ENCODE peak calls at places on chromosomes 1 and 21, in six cellular contexts. One of them, this sample, is unnamed. For H3K4me1, the result is how much of the 10 kb centered on the place peaks cover.

GRCh38 chr1:64669098-64669675 is 75.7 kb upstream of the RAVER2 start:
- DNase-seq in pancreas: no peak
- DNase-seq in right lobe of liver: no peak
- DNase-seq in transverse colon: no peak
- DNase-seq in heart left ventricle: no peak
- DNase-seq in PC-3: no peak
- DNase-seq in this sample: no peak

GRCh38 chr1:206723500-206724472 is 39.1 kb downstream of the MAPKAPK2 start:
- DNase-seq in heart left ventricle: peak
- DNase-seq in transverse colon: no peak
- DNase-seq in pancreas: peak
- DNase-seq in right lobe of liver: peak
- DNase-seq in PC-3: peak
- DNase-seq in this sample: peak

GRCh38 chr1:3518256-3518655 is 63.8 kb downstream of the ARHGEF16 start:
- DNase-seq in PC-3: peak
- DNase-seq in right lobe of liver: no peak
- DNase-seq in heart left ventricle: no peak
- DNase-seq in pancreas: no peak
- DNase-seq in transverse colon: no peak
- DNase-seq in this sample: no peak

GRCh38 chr1:29211086-29212030 is 19.4 kb downstream of the MECR start:
- DNase-seq in pancreas: no peak
- DNase-seq in transverse colon: no peak
- DNase-seq in PC-3: no peak
- DNase-seq in heart left ventricle: no peak
- DNase-seq in right lobe of liver: no peak
- DNase-seq in this sample: no peak

GRCh38 chr1:234773936-234774677 is 164.1 kb upstream of the IRF2BP2 start:
- DNase-seq in heart left ventricle: no peak
- DNase-seq in PC-3: no peak
- DNase-seq in transverse colon: no peak
- DNase-seq in pancreas: no peak
- DNase-seq in right lobe of liver: no peak
- DNase-seq in this sample: no peak

GRCh38 chr1:41456847-41457540 is 27.5 kb downstream of the EDN2 start:
- DNase-seq in right lobe of liver: no peak
- DNase-seq in heart left ventricle: peak
- DNase-seq in transverse colon: no peak
- DNase-seq in PC-3: no peak
- DNase-seq in pancreas: no peak
- DNase-seq in this sample: no peak

GRCh38 chr21:24895885-24896734 is 711.2 kb downstream of the MRPL39 start:
- DNase-seq in pancreas: no peak
- DNase-seq in heart left ventricle: no peak
- DNase-seq in PC-3: peak
- DNase-seq in transverse colon: peak
- DNase-seq in right lobe of liver: no peak
- DNase-seq in this sample: no peak

GRCh38 chr1:110477041-110477440 is 26.1 kb downstream of the PROK1 start:
- DNase-seq in transverse colon: no peak
- DNase-seq in pancreas: peak
- DNase-seq in PC-3: peak
- DNase-seq in heart left ventricle: no peak
- DNase-seq in right lobe of liver: no peak
- DNase-seq in this sample: no peak

GRCh38 chr21:29217818-29218252 is 80.9 kb upstream of the BACH1 start:
- DNase-seq in heart left ventricle: no peak
- DNase-seq in transverse colon: no peak
- DNase-seq in PC-3: peak
- DNase-seq in pancreas: no peak
- DNase-seq in right lobe of liver: no peak
- DNase-seq in this sample: no peak

GRCh38 chr21:33063907-33064622 is 5.9 kb upstream of the OLIG1 start:
- DNase-seq in pancreas: no peak
- DNase-seq in heart left ventricle: no peak
- DNase-seq in transverse colon: no peak
- DNase-seq in right lobe of liver: no peak
- DNase-seq in PC-3: no peak
- DNase-seq in this sample: no peak
- H3K4me3 ChIP-seq in pancreas: no peak
- H3K4me3 ChIP-seq in heart left ventricle: no peak
- H3K4me3 ChIP-seq in transverse colon: no peak
- H3K4me3 ChIP-seq in right lobe of liver: no peak
- H3K4me3 ChIP-seq in PC-3: no peak
- H3K4me3 ChIP-seq in this sample: no peak

GRCh38 chr1:159188375-159188788 is 16.3 kb upstream of the ACKR1 start:
- DNase-seq in pancreas: peak
- DNase-seq in transverse colon: peak
- DNase-seq in heart left ventricle: peak
- DNase-seq in right lobe of liver: peak
- DNase-seq in PC-3: peak
- DNase-seq in this sample: peak
- TF ChIP-seq CTCF in pancreas: no peak
- TF ChIP-seq CTCF in transverse colon: no peak
- TF ChIP-seq CTCF in heart left ventricle: no peak
- TF ChIP-seq CTCF in right lobe of liver: no peak
- TF ChIP-seq CTCF in PC-3: no peak
- TF ChIP-seq CTCF in this sample: no peak

GRCh38 chr1:116972676-116973035 is 28.9 kb upstream of the CD101 start:
- DNase-seq in PC-3: peak
- DNase-seq in transverse colon: no peak
- DNase-seq in right lobe of liver: no peak
- DNase-seq in pancreas: no peak
- DNase-seq in heart left ventricle: no peak
- DNase-seq in this sample: no peak

GRCh38 chr1:116966791-116967190 is 34.8 kb upstream of the CD101 start:
- DNase-seq in transverse colon: no peak
- DNase-seq in right lobe of liver: no peak
- DNase-seq in pancreas: no peak
- DNase-seq in heart left ventricle: no peak
- DNase-seq in PC-3: no peak
- DNase-seq in this sample: no peak

GRCh38 chr1:116971481-116971880 is 30.1 kb upstream of the CD101 start:
- DNase-seq in transverse colon: no peak
- DNase-seq in heart left ventricle: no peak
- DNase-seq in PC-3: no peak
- DNase-seq in right lobe of liver: no peak
- DNase-seq in pancreas: no peak
- DNase-seq in this sample: no peak

GRCh38 chr1:116968724-116969123 is 32.8 kb upstream of the CD101 start:
- DNase-seq in pancreas: no peak
- DNase-seq in heart left ventricle: no peak
- DNase-seq in transverse colon: no peak
- DNase-seq in PC-3: no peak
- DNase-seq in right lobe of liver: no peak
- DNase-seq in this sample: no peak

GRCh38 chr1:116971965-116972675 is 29.4 kb upstream of the CD101 start:
- DNase-seq in heart left ventricle: no peak
- DNase-seq in PC-3: no peak
- DNase-seq in pancreas: no peak
- DNase-seq in right lobe of liver: no peak
- DNase-seq in transverse colon: no peak
- DNase-seq in this sample: no peak
- H3K4me1 ChIP-seq in heart left ventricle: under half
- H3K4me1 ChIP-seq in PC-3: under half
- H3K4me1 ChIP-seq in pancreas: under half
- H3K4me1 ChIP-seq in right lobe of liver: under half
- H3K4me1 ChIP-seq in transverse colon: under half
- H3K4me1 ChIP-seq in this sample: under half

GRCh38 chr1:17030186-17030585 is 18.5 kb upstream of the ATP13A2 start:
- DNase-seq in transverse colon: no peak
- DNase-seq in pancreas: peak
- DNase-seq in right lobe of liver: no peak
- DNase-seq in heart left ventricle: no peak
- DNase-seq in PC-3: no peak
- DNase-seq in this sample: no peak
- H3K4me3 ChIP-seq in transverse colon: no peak
- H3K4me3 ChIP-seq in pancreas: no peak
- H3K4me3 ChIP-seq in right lobe of liver: no peak
- H3K4me3 ChIP-seq in heart left ventricle: no peak
- H3K4me3 ChIP-seq in PC-3: no peak
- H3K4me3 ChIP-seq in this sample: no peak

GRCh38 chr21:45543710-45544448 is 1.6 kb upstream of the SLC19A1 start:
- DNase-seq in right lobe of liver: no peak
- DNase-seq in pancreas: peak
- DNase-seq in transverse colon: no peak
- DNase-seq in PC-3: no peak
- DNase-seq in heart left ventricle: peak
- DNase-seq in this sample: peak

GRCh38 chr21:45546636-45547203 is 4.5 kb upstream of the SLC19A1 start:
- DNase-seq in transverse colon: no peak
- DNase-seq in pancreas: no peak
- DNase-seq in right lobe of liver: no peak
- DNase-seq in PC-3: no peak
- DNase-seq in heart left ventricle: no peak
- DNase-seq in this sample: no peak

GRCh38 chr21:45544449-45545235 is 2.4 kb upstream of the SLC19A1 start:
- DNase-seq in right lobe of liver: no peak
- DNase-seq in transverse colon: no peak
- DNase-seq in heart left ventricle: no peak
- DNase-seq in PC-3: no peak
- DNase-seq in pancreas: peak
- DNase-seq in this sample: no peak

GRCh38 chr21:45545691-45546531 is 3.7 kb upstream of the SLC19A1 start:
- DNase-seq in pancreas: no peak
- DNase-seq in transverse colon: no peak
- DNase-seq in heart left ventricle: no peak
- DNase-seq in PC-3: no peak
- DNase-seq in right lobe of liver: no peak
- DNase-seq in this sample: no peak

GRCh38 chr21:45545236-45545570 is 3.0 kb upstream of the SLC19A1 start:
- DNase-seq in PC-3: no peak
- DNase-seq in right lobe of liver: no peak
- DNase-seq in transverse colon: no peak
- DNase-seq in pancreas: no peak
- DNase-seq in heart left ventricle: no peak
- DNase-seq in this sample: no peak
- TF ChIP-seq CTCF in PC-3: no peak
- TF ChIP-seq CTCF in right lobe of liver: no peak
- TF ChIP-seq CTCF in transverse colon: no peak
- TF ChIP-seq CTCF in pancreas: no peak
- TF ChIP-seq CTCF in heart left ventricle: no peak
- TF ChIP-seq CTCF in this sample: no peak

GRCh38 chr1:39158330-39159086 is 46.0 kb upstream of the MACF1 start:
- DNase-seq in PC-3: peak
- DNase-seq in right lobe of liver: peak
- DNase-seq in heart left ventricle: no peak
- DNase-seq in pancreas: peak
- DNase-seq in transverse colon: peak
- DNase-seq in this sample: no peak
- H3K4me1 ChIP-seq in PC-3: half or more
- H3K4me1 ChIP-seq in right lobe of liver: under half
- H3K4me1 ChIP-seq in heart left ventricle: half or more
- H3K4me1 ChIP-seq in pancreas: half or more
- H3K4me1 ChIP-seq in transverse colon: under half
- H3K4me1 ChIP-seq in this sample: under half

GRCh38 chr1:117479086-117479485 is 111.8 kb downstream of the MAN1A2 start:
- DNase-seq in PC-3: no peak
- DNase-seq in pancreas: no peak
- DNase-seq in heart left ventricle: no peak
- DNase-seq in transverse colon: no peak
- DNase-seq in right lobe of liver: no peak
- DNase-seq in this sample: no peak
- H3K4me3 ChIP-seq in PC-3: no peak
- H3K4me3 ChIP-seq in pancreas: no peak
- H3K4me3 ChIP-seq in heart left ventricle: no peak
- H3K4me3 ChIP-seq in transverse colon: no peak
- H3K4me3 ChIP-seq in right lobe of liver: no peak
- H3K4me3 ChIP-seq in this sample: no peak

GRCh38 chr1:168235548-168235885 is 9.7 kb downstream of the SFT2D2 start:
- DNase-seq in transverse colon: no peak
- DNase-seq in PC-3: no peak
- DNase-seq in heart left ventricle: no peak
- DNase-seq in right lobe of liver: no peak
- DNase-seq in pancreas: no peak
- DNase-seq in this sample: no peak

GRCh38 chr1:168235937-168236336 is 10.1 kb downstream of the SFT2D2 start:
- DNase-seq in PC-3: no peak
- DNase-seq in right lobe of liver: no peak
- DNase-seq in pancreas: no peak
- DNase-seq in heart left ventricle: no peak
- DNase-seq in transverse colon: no peak
- DNase-seq in this sample: no peak

GRCh38 chr1:168230709-168231108 is 4.9 kb downstream of the SFT2D2 start:
- DNase-seq in heart left ventricle: no peak
- DNase-seq in transverse colon: no peak
- DNase-seq in PC-3: peak
- DNase-seq in pancreas: no peak
- DNase-seq in right lobe of liver: no peak
- DNase-seq in this sample: no peak

GRCh38 chr1:168236836-168237611 is 11.2 kb downstream of the SFT2D2 start:
- DNase-seq in pancreas: no peak
- DNase-seq in heart left ventricle: no peak
- DNase-seq in transverse colon: no peak
- DNase-seq in right lobe of liver: no peak
- DNase-seq in PC-3: no peak
- DNase-seq in this sample: no peak

DNA sequence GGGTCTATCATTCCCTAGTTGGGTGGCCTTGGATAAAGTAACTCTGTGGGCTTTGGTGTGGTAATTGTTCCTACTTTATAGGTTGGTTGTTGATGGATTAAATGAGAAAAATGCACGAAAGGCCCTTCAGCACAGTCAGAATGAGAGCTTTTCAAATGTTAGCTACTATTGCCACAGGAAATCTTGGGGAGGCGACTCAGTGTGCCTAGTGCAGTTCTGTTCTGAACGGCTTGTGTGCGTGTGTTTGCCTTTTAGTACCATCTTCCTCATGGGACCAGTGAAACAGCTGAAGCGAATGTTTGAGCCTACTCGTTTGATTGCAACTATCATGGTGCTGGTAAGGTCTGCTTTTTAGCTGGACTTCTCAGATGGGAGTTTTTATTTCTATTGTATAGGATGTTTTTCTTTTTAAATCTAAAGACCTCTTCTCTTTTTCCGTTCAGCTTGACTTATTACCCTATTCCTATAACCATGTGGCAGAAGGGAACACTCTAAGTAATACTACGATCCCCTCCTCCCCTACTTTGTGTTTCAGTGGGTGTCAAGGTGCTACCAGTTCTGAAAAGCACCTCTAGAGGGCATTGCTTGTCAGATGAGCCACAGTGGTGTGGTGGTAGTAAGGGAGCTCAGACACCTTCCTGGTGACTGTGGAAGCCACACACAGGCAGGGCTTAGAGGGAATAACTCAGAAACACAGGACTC is 9.2 kb downstream of the SFT2D2 start:
- DNase-seq in PC-3: peak
- DNase-seq in heart left ventricle: no peak
- DNase-seq in right lobe of liver: no peak
- DNase-seq in pancreas: peak
- DNase-seq in transverse colon: no peak
- DNase-seq in this sample: no peak
- TF ChIP-seq CTCF in PC-3: peak
- TF ChIP-seq CTCF in heart left ventricle: peak
- TF ChIP-seq CTCF in right lobe of liver: peak
- TF ChIP-seq CTCF in pancreas: peak
- TF ChIP-seq CTCF in transverse colon: peak
- TF ChIP-seq CTCF in this sample: peak

GRCh38 chr1:203281851-203282661 is 23.3 kb upstream of the BTG2 start:
- DNase-seq in right lobe of liver: no peak
- DNase-seq in heart left ventricle: peak
- DNase-seq in PC-3: no peak
- DNase-seq in pancreas: peak
- DNase-seq in transverse colon: no peak
- DNase-seq in this sample: no peak
- H3K4me1 ChIP-seq in right lobe of liver: under half
- H3K4me1 ChIP-seq in heart left ventricle: half or more
- H3K4me1 ChIP-seq in PC-3: under half
- H3K4me1 ChIP-seq in pancreas: half or more
- H3K4me1 ChIP-seq in transverse colon: half or more
- H3K4me1 ChIP-seq in this sample: half or more

This sample was measured in heart right ventricle.